ENCODE peak calls at places on chromosome 17, in ten cellular contexts. D is HCT116, A is uterus, S is GDM1, F is Panc1, T is AML-193, B is H7, H is trophoblast cell, J is dorsolateral prefrontal cortex, P is kidney epithelial cell. I is an unnamed sample.

GRCh38 chr17:18967806-18968744 is 16.1 kb downstream of the SLC5A10 start:
- DNase-seq in D (no peak), A (no peak), S (peak), F (no peak), T (no peak), B (no peak), H (peak), J (no peak), P (no peak), I (no peak)

GRCh38 chr17:59342681-59343127 is 11.2 kb downstream of the YPEL2 start:
- DNase-seq in D (no peak), A (no peak), S (no peak), F (no peak), T (no peak), B (no peak), H (no peak), J (no peak), P (no peak), I (no peak)

GRCh38 chr17:35568561-35568960 is 7.9 kb upstream of the SLFN14 start:
- DNase-seq in D (no peak), A (no peak), S (no peak), F (no peak), T (no peak), B (peak), H (peak), J (no peak), P (no peak), I (no peak)

GRCh38 chr17:43330876-43331639 is 67.7 kb upstream of the ARL4D start:
- DNase-seq in D (no peak), A (no peak), S (no peak), F (no peak), T (peak), B (no peak), H (no peak), J (no peak), P (no peak), I (no peak)

GRCh38 chr17:50288306-50288705 is 14.0 kb downstream of the TMEM92 start:
- DNase-seq in D (no peak), A (no peak), S (no peak), F (no peak), T (no peak), B (no peak), H (no peak), J (no peak), P (no peak), I (no peak)

GRCh38 chr17:5585814-5586558 is 1.7 kb upstream of the NLRP1 start:
- DNase-seq in D (no peak), A (no peak), S (no peak), F (no peak), T (no peak), B (no peak), H (no peak), J (no peak), P (peak), I (no peak)

GRCh38 chr17:36942631-36943125 is 5.4 kb downstream of the LHX1 start:
- DNase-seq in D (no peak), A (no peak), S (no peak), F (no peak), T (no peak), B (peak), H (no peak), J (no peak), P (no peak), I (no peak)

GRCh38 chr17:34633351-34633750 is 54.0 kb downstream of the TMEM132E start:
- DNase-seq in D (no peak), A (no peak), S (no peak), F (no peak), T (no peak), B (peak), H (no peak), J (no peak), P (no peak), I (no peak)

GRCh38 chr17:32357615-32358014 is 7.7 kb downstream of the ZNF207 start:
- DNase-seq in D (no peak), A (no peak), S (no peak), F (no peak), T (no peak), B (no peak), H (no peak), J (no peak), P (no peak), I (no peak)

GRCh38 chr17:56393156-56393555 is 200.3 kb upstream of the NOG start:
- DNase-seq in D (no peak), A (no peak), S (no peak), F (no peak), T (no peak), B (no peak), H (no peak), J (no peak), P (no peak), I (no peak)

GRCh38 chr17:46191332-46192210 is 1.7 kb downstream of the KANSL1 start:
- DNase-seq in D (no peak), A (no peak), S (no peak), F (no peak), T (peak), B (peak), H (no peak), J (no peak), P (no peak), I (peak)

GRCh38 chr17:18850679-18851078 is 7.3 kb upstream of the PRPSAP2 start:
- DNase-seq in D (no peak), A (no peak), S (no peak), F (no peak), T (no peak), B (no peak), H (no peak), J (no peak), P (no peak), I (no peak)

GRCh38 chr17:78890111-78890897 is 12.7 kb downstream of the CEP295NL start:
- DNase-seq in D (no peak), A (no peak), S (no peak), F (no peak), T (peak), B (no peak), H (peak), J (peak), P (no peak), I (peak)

GRCh38 chr17:34259151-34259550 is 4.1 kb downstream of the CCL2 start:
- DNase-seq in D (no peak), A (no peak), S (no peak), F (no peak), T (no peak), B (no peak), H (no peak), J (no peak), P (no peak), I (no peak)

GRCh38 chr17:82871056-82871775 is 31.4 kb upstream of the ZNF750 start:
- DNase-seq in D (no peak), A (no peak), S (no peak), F (no peak), T (no peak), B (peak), H (no peak), J (no peak), P (no peak), I (peak)

I was measured in heart left ventricle.